ENCODE peak calls at places on chromosomes 1 and 21, in six cellular contexts. K, J, U, E, N and O are unnamed samples.

GRCh38 chr1:64745986-64746940 is 1.4 kb downstream of the RAVER2 start:
- DNase-seq in K (no peak), J (no peak), U (no peak), E (peak; percentile 13), N (no peak), O (peak; percentile 20)

GRCh38 chr21:45880097-45881068 is 101.2 kb upstream of the COL6A1 start:
- DNase-seq in K (peak; percentile 72), J (peak; percentile 93), U (peak; percentile 34), E (peak; percentile 90), N (no peak), O (peak; percentile 60)

GRCh38 chr1:109634292-109634691 is 14.7 kb downstream of the AMPD2 start:
- DNase-seq in K (peak; percentile 25), J (no peak), U (no peak), E (no peak), N (peak; percentile 41), O (no peak)

GRCh38 chr1:18852501-18852900 is 7.0 kb downstream of the TAS1R2 start:
- DNase-seq in K (no peak), J (no peak), U (no peak), E (no peak), N (no peak), O (no peak)

GRCh38 chr1:2546515-2547209 is 9.5 kb upstream of the TNFRSF14 start:
- DNase-seq in K (peak; percentile 94), J (peak; percentile 96), U (no peak), E (peak; percentile 90), N (peak; percentile 90), O (peak; percentile 83)

GRCh38 chr1:150233359-150234308 is 2.3 kb downstream of the ANP32E start:
- DNase-seq in K (peak; percentile 67), J (peak; percentile 41), U (no peak), E (peak; percentile 29), N (peak; percentile 77), O (no peak)

GRCh38 chr1:241045659-241046058 is 311.3 kb downstream of the RGS7 start:
- DNase-seq in K (no peak), J (no peak), U (no peak), E (no peak), N (no peak), O (no peak)

GRCh38 chr1:234731371-234732085 is 121.5 kb upstream of the IRF2BP2 start:
- DNase-seq in K (no peak), J (no peak), U (peak; percentile 19), E (no peak), N (no peak), O (no peak)

GRCh38 chr1:92030701-92031107 is 919 bp downstream of the EPHX4 start:
- DNase-seq in K (no peak), J (no peak), U (no peak), E (no peak), N (no peak), O (no peak)

GRCh38 chr21:44734841-44735240 is 23.5 kb upstream of the TSPEAR start:
- DNase-seq in K (no peak), J (no peak), U (no peak), E (no peak), N (peak; percentile 67), O (no peak)

GRCh38 chr1:31122101-31122735 is 56.7 kb upstream of the PUM1 start:
- DNase-seq in K (no peak), J (peak; percentile 54), U (no peak), E (peak; percentile 15), N (no peak), O (no peak)

GRCh38 chr1:235997916-235998315 is 67.0 kb downstream of the NID1 start:
- DNase-seq in K (no peak), J (no peak), U (no peak), E (no peak), N (no peak), O (no peak)

GRCh38 chr1:3336641-3337621 is 117.5 kb upstream of the ARHGEF16 start:
- DNase-seq in K (no peak), J (no peak), U (no peak), E (no peak), N (no peak), O (no peak)

GRCh38 chr1:66728021-66728420 is 24.2 kb upstream of the DYNLT5 start:
- DNase-seq in K (no peak), J (no peak), U (no peak), E (no peak), N (no peak), O (no peak)

GRCh38 chr1:33169290-33170055 is 12.4 kb downstream of the TRIM62 start:
- DNase-seq in K (peak; percentile 15), J (no peak), U (no peak), E (no peak), N (no peak), O (no peak)

GRCh38 chr21:20968391-20968790 is 29.8 kb upstream of the NCAM2 start:
- DNase-seq in K (no peak), J (no peak), U (no peak), E (no peak), N (no peak), O (no peak)

GRCh38 chr1:44670751-44671640 is 3.3 kb downstream of the TMEM53 start:
- DNase-seq in K (no peak), J (no peak), U (no peak), E (peak; percentile 64), N (no peak), O (no peak)

GRCh38 chr1:243264718-243265117 is 8.9 kb downstream of the SDCCAG8 start:
- DNase-seq in K (no peak), J (no peak), U (no peak), E (no peak), N (no peak), O (no peak)

GRCh38 chr1:202968895-202969295 is 1.8 kb upstream of the CYB5R1 start:
- DNase-seq in K (peak; percentile 74), J (peak; percentile 78), U (no peak), E (peak; percentile 85), N (no peak), O (peak; percentile 25)

GRCh38 chr1:56973898-56974752 is 8.3 kb upstream of the C8B start:
- DNase-seq in K (no peak), J (no peak), U (no peak), E (no peak), N (no peak), O (no peak)

GRCh38 chr1:154861607-154862094 is 8.4 kb downstream of the KCNN3 start:
- DNase-seq in K (no peak), J (no peak), U (no peak), E (no peak), N (no peak), O (no peak)

GRCh38 chr1:109268431-109269211 is 14.3 kb downstream of the PSRC1 start:
- DNase-seq in K (no peak), J (no peak), U (no peak), E (no peak), N (peak; percentile 73), O (no peak)

GRCh38 chr1:165173818-165174217 is 182.7 kb downstream of the LMX1A start:
- DNase-seq in K (no peak), J (no peak), U (no peak), E (no peak), N (no peak), O (no peak)

GRCh38 chr1:246951413-246951812 is 19.7 kb upstream of the AHCTF1 start:
- DNase-seq in K (no peak), J (no peak), U (no peak), E (no peak), N (no peak), O (no peak)

GRCh38 chr1:91804546-91805023 is 81.4 kb downstream of the TGFBR3 start:
- DNase-seq in K (no peak), J (no peak), U (no peak), E (no peak), N (no peak), O (no peak)

GRCh38 chr1:115764541-115764940 is 4.0 kb downstream of the CASQ2 start:
- DNase-seq in K (no peak), J (peak; percentile 74), U (no peak), E (no peak), N (no peak), O (no peak)

GRCh38 chr1:174131032-174131638 is 28.2 kb upstream of the RABGAP1L start:
- DNase-seq in K (no peak), J (peak; percentile 71), U (no peak), E (no peak), N (no peak), O (no peak)

GRCh38 chr1:210754931-210755670 is 378.8 kb downstream of the KCNH1 start:
- DNase-seq in K (no peak), J (no peak), U (no peak), E (no peak), N (no peak), O (no peak)

GRCh38 chr1:36576118-36576517 is 93.4 kb upstream of the CSF3R start:
- DNase-seq in K (no peak), J (peak; percentile 96), U (peak; percentile 44), E (no peak), N (no peak), O (peak; percentile 36)

GRCh38 chr1:20233394-20233793 is 47.1 kb upstream of the PLA2G2C start:
- DNase-seq in K (no peak), J (no peak), U (no peak), E (peak; percentile 27), N (no peak), O (no peak)
- TF ChIP-seq CTCF in K (no peak), J (peak; percentile 60), U (no peak), E (peak; percentile 40), N (no peak), O (peak; percentile 52)

GRCh38 chr1:24309762-24310485 is 9.2 kb upstream of the GRHL3 start:
- DNase-seq in K (no peak), J (no peak), U (no peak), E (no peak), N (no peak), O (no peak)
- H3K4me1 ChIP-seq in K (no peaks in the 10 kb centered on the region), J (no peaks in the 10 kb centered on the region), U (no peaks in the 10 kb centered on the region), E (no peaks in the 10 kb centered on the region), N (peaks cover 5% of the 10 kb centered on the region), O (no peaks in the 10 kb centered on the region)

DNA sequence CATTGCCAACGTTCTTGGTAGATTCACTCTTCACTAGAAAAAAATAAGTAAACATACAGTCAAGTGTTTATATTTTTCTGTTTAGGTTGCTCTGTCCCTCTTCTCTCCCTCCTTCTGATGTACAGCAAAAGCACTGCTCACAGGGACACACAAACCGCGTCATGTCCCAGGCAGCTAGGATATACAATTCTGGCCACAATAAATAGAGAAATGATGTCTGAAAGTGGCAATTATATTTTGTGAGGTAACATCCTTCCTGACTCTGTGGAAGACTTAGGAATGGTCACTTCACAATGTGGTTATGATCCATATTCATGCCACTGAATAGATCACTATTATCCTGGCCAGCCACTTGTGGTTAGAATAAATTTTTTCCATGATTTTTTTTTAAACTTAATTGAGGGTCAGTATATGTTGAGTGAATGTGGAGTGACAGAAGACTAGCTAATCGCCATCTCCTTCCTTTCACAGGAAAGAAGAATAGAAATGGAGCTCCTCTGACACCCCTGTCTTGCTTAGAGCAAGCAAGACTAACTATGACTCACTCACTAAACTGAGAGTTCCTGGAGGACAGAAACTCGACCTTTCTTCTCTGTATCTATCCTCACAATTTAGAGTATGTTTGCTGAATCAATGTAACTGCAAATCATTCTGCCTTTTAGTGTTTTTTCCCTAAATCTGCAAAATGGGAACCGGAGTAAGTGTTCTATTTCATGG is 54.0 kb downstream of the ZNHIT6 start:
- DNase-seq in K (no peak), J (no peak), U (no peak), E (no peak), N (no peak), O (no peak)
- H3K27ac ChIP-seq in K (no peak overlapping the region), J (no peak overlapping the region), U (no peak overlapping the region), E (no peak overlapping the region), N (no peak overlapping the region), O (no peak overlapping the region)

GRCh38 chr1:47384083-47384482 is 32.0 kb upstream of the FOXE3 start:
- DNase-seq in K (no peak), J (no peak), U (no peak), E (no peak), N (no peak), O (no peak)
- TF ChIP-seq CTCF in K (no peak), J (no peak), U (no peak), E (no peak), N (no peak), O (no peak)

GRCh38 chr1:54955359-54955758 is 25.1 kb upstream of the TMEM61 start:
- DNase-seq in K (no peak), J (no peak), U (no peak), E (no peak), N (no peak), O (no peak)
- H3K4me1 ChIP-seq in K (peaks cover 7% of the 10 kb centered on the region), J (no peaks in the 10 kb centered on the region), U (peaks cover 1% of the 10 kb centered on the region), E (no peaks in the 10 kb centered on the region), N (peaks cover 3% of the 10 kb centered on the region), O (peaks cover 6% of the 10 kb centered on the region)